ENCODE peak calls at places on chromosome 19, in five cellular contexts. S, C, N, Z and R are unnamed samples.

GRCh38 chr19:10283301-10283733 is 3.4 kb upstream of the ICAM4 start:
- DNase-seq in S (no peak), Z (no peak), C (no peak), N (no peak), R (no peak)

GRCh38 chr19:11505504-11506100 is at the start of gene ZNF653:
- DNase-seq in N (peak), S (peak), C (peak), Z (peak), R (peak)

GRCh38 chr19:7624810-7625209 is 4.5 kb downstream of the XAB2 start:
- DNase-seq in N (no peak), Z (no peak), C (no peak), S (no peak), R (no peak)

GRCh38 chr19:12647490-12648071 is 19.0 kb downstream of the MAN2B1 start:
- DNase-seq in C (no peak), N (peak), S (no peak), Z (no peak), R (peak)

GRCh38 chr19:35805518-35806102 is 7.0 kb downstream of the PRODH2 start:
- DNase-seq in Z (no peak), N (no peak), S (no peak), C (no peak), R (no peak)

GRCh38 chr19:20102097-20102496 is 24.3 kb downstream of the ZNF90 start:
- DNase-seq in S (no peak), Z (no peak), C (no peak), N (no peak), R (no peak)

GRCh38 chr19:38650911-38651584 is 3.6 kb downstream of the ACTN4 start:
- DNase-seq in N (no peak), S (no peak), C (no peak), Z (no peak), R (peak)

GRCh38 chr19:46016426-46017094 is 6.3 kb downstream of the PGLYRP1 start:
- DNase-seq in S (peak), N (peak), C (peak), Z (peak), R (peak)

GRCh38 chr19:40607898-40608621 is 6.9 kb downstream of the LTBP4 start:
- DNase-seq in C (no peak), Z (no peak), N (no peak), S (no peak), R (no peak)

GRCh38 chr19:18232540-18233223 is 6.4 kb upstream of the PDE4C start:
- DNase-seq in N (peak), Z (no peak), S (no peak), C (no peak), R (no peak)

GRCh38 chr19:4519521-4520277 is 1.4 kb upstream of the PLIN4 start:
- DNase-seq in Z (no peak), N (no peak), S (no peak), C (no peak), R (no peak)

GRCh38 chr19:48970923-48971395 is 5.8 kb downstream of the FTL start:
- DNase-seq in Z (no peak), C (no peak), S (peak), N (peak), R (peak)

GRCh38 chr19:5693195-5694166 is 3.4 kb downstream of the RPL36 start:
- DNase-seq in C (no peak), S (no peak), N (no peak), Z (no peak), R (peak)

GRCh38 chr19:48685583-48685982 is 10.2 kb upstream of the FUT2 start:
- DNase-seq in N (no peak), C (no peak), S (no peak), Z (no peak), R (no peak)

GRCh38 chr19:45917421-45918091 is 3.0 kb upstream of the NANOS2 start:
- DNase-seq in S (no peak), Z (no peak), N (no peak), C (no peak), R (no peak)

GRCh38 chr19:43132696-43133095 is 50.2 kb upstream of the PSG2 start:
- DNase-seq in C (no peak), N (no peak), Z (no peak), S (no peak), R (no peak)

GRCh38 chr19:10112895-10113591 is 1.6 kb downstream of the P2RY11 start:
- DNase-seq in N (peak), S (no peak), C (no peak), Z (no peak), R (peak)

GRCh38 chr19:3178377-3178972 is at the start of gene S1PR4:
- DNase-seq in C (no peak), N (no peak), Z (no peak), S (no peak), R (peak)

GRCh38 chr19:2540646-2541454 is 64.9 kb downstream of the GADD45B start:
- DNase-seq in C (peak), N (no peak), Z (no peak), S (peak), R (no peak)

GRCh38 chr19:46428278-46429141 is at the start of gene PNMA8C:
- DNase-seq in N (peak), C (no peak), Z (no peak), S (no peak), R (peak)

GRCh38 chr19:50252111-50252886 is 48.9 kb downstream of the MYH14 start:
- DNase-seq in Z (no peak), S (no peak), C (no peak), N (peak), R (peak)

GRCh38 chr19:47707135-47707925 is 5.9 kb upstream of the EHD2 start:
- DNase-seq in N (peak), Z (peak), S (peak), C (peak), R (peak)

GRCh38 chr19:29680937-29681336 is 15.7 kb downstream of the PLEKHF1 start:
- DNase-seq in C (no peak), N (no peak), S (no peak), Z (no peak), R (no peak)

GRCh38 chr19:29683009-29683408 is 17.7 kb downstream of the PLEKHF1 start:
- DNase-seq in S (no peak), C (no peak), Z (no peak), N (no peak), R (peak)

GRCh38 chr19:29682236-29682895 is 17.1 kb downstream of the PLEKHF1 start:
- DNase-seq in S (no peak), Z (no peak), C (no peak), N (no peak), R (no peak)

GRCh38 chr19:29680447-29680846 is 15.2 kb downstream of the PLEKHF1 start:
- DNase-seq in S (no peak), N (no peak), Z (no peak), C (no peak), R (peak)

DNA sequence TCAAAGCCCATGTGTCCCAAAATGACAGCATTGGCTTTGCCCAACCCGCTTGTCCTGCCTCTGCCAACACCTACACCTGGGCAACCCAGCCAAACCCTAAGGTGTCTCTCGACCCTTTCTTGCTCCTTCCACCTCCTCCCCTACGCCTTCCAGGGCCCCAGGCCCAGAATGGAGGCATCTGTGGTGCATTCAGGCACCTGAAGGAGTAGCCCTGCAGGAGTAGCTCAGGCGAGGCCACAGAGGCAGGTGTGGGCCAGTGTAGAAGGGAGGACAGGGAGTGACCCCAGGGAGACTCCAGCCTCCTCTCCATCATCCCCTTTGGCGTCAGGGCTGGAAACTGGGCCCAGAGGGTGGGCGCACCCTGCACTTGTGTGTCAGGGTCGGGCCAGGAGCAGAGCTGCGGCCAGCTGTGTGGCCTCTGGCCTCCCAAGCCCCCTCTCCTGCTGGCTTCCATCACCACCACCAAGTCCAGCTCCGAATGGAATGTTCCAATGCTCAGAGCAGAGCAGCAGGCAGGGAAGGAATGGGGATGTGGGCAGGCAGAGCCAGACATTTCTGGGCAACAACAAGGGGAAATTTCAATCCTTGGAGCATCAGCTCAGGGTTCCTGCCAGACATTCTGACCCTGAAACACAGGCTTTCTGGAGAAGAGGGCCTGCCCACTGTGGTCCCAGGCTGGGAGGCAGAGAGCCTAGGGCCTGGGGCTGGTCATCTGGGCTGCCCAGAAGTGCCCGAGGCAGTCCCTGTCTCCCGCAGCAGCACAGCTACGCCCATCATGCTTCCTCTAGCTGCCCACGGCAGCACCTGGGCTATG is 16.4 kb downstream of the PLEKHF1 start:
- DNase-seq in C (no peak), Z (no peak), N (no peak), S (no peak), R (no peak)
- TF ChIP-seq MAX in C (no peak), Z (no peak), N (no peak), S (no peak), R (no peak)

GRCh38 chr19:44757735-44758505 is 9.4 kb downstream of the BCL3 start:
- DNase-seq in C (no peak), S (no peak), Z (no peak), N (no peak), R (no peak)
- TF ChIP-seq POLR2A in C (no peak), S (no peak), Z (no peak), N (no peak), R (no peak)

GRCh38 chr19:34171877-34172660 is at the start of gene LSM14A:
- DNase-seq in Z (peak), S (peak), N (peak), C (peak), R (peak)

GRCh38 chr19:34171539-34171876 is 796 bp upstream of the LSM14A start:
- DNase-seq in N (no peak), S (peak), C (no peak), Z (peak), R (no peak)

GRCh38 chr19:34176581-34176980 is 4.3 kb downstream of the LSM14A start:
- DNase-seq in N (no peak), S (no peak), Z (no peak), C (no peak), R (no peak)

GRCh38 chr19:34172661-34173144 is 399 bp downstream of the LSM14A start:
- DNase-seq in N (peak), C (no peak), Z (no peak), S (no peak), R (no peak)

GRCh38 chr19:34173145-34173956 is 1.0 kb downstream of the LSM14A start:
- DNase-seq in N (no peak), S (peak), C (no peak), Z (no peak), R (peak)
- TF ChIP-seq MAX in N (no peak), S (peak), C (peak), Z (no peak), R (peak)

GRCh38 chr19:812049-812816 is 9.5 kb downstream of the PLPPR3 start:
- DNase-seq in N (peak), Z (no peak), S (no peak), C (no peak), R (peak)
- TF ChIP-seq POLR2A in N (peak), Z (peak), S (no peak), C (no peak), R (no peak)

DNA sequence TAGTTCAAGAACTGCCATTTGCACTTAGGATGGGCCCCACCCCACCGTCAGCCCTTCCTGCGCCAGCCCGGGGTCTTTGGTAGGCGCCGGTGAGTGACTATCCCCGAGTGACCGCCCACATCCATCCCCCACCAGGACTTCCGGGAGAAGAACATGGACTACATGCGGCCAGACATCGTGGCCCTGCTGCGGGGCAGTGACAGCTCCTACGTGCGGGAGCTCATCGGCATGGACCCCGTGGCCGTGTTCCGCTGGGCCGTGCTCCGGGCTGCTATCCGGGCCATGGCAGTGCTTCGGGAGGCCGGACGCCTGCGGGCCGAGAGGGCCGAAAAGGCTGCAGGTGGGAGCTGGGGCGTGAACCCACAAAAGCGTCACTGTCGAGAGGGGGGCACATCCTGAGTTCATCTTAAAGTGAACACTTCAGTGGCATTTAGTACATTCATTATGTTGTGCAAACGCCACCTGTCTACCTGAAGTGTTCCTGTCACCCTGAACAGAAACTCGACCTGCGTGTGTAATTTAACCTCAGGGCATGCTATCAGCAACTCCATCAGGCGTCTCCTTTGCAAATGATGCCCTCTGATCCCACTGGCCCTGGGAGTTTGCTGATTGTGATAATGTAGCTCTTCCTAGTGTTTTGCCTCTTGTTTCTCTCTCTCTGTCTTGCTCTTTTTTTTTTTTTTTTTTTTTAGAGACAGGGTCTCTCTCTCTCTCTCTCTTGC is 42.4 kb upstream of the USE1 start:
- DNase-seq in Z (no peak), N (no peak), C (no peak), S (no peak), R (no peak)
- TF ChIP-seq MAX in Z (no peak), N (no peak), C (no peak), S (no peak), R (no peak)